ENCODE peak calls at places on chromosomes 12 and 14, in seven cellular contexts. O is A549, R is left ventricle myocardium inferior, S is HCT116, W is tibial artery, U is heart right ventricle, P is kidney. K is an unnamed sample.

GRCh38 chr14:104956290-104956890 is 21.8 kb downstream of the AHNAK2 start:
- DNase-seq in S (no peak), P (peak; percentile 61), O (no peak), R (peak; percentile 8), W (no peak), U (no peak), K (no peak)

GRCh38 chr14:65833256-65833880 is 420.8 kb downstream of the FUT8 start:
- DNase-seq in U (no peak), P (no peak), R (no peak), W (no peak), S (no peak), O (no peak), K (no peak)

GRCh38 chr12:96210376-96211055 is 16.3 kb downstream of the ELK3 start:
- DNase-seq in R (no peak), W (no peak), U (no peak), O (no peak), P (no peak), S (no peak), K (peak; percentile 24)

GRCh38 chr12:58804749-58805148 is 115.6 kb downstream of the LRIG3 start:
- DNase-seq in P (no peak), W (no peak), O (peak; percentile 23), U (no peak), S (peak; percentile 7), R (no peak), K (peak; percentile 34)

GRCh38 chr14:102731871-102732800 is 45.1 kb upstream of the TRAF3 start:
- DNase-seq in O (no peak), R (no peak), U (no peak), S (no peak), P (peak; percentile 31), W (no peak), K (no peak)

GRCh38 chr12:4787965-4788364 is 67.8 kb downstream of the GALNT8 start:
- DNase-seq in P (no peak), W (no peak), U (no peak), S (no peak), R (no peak), O (no peak), K (no peak)

GRCh38 chr14:67493092-67493717 is 4.7 kb upstream of the TMEM229B start:
- DNase-seq in W (no peak), P (peak; percentile 7), U (no peak), O (no peak), R (no peak), S (no peak), K (no peak)

GRCh38 chr12:132597333-132598283 is 12.8 kb downstream of the LRCOL1 start:
- DNase-seq in S (peak; percentile 13), P (peak; percentile 75), O (peak; percentile 74), W (no peak), R (no peak), U (no peak), K (peak; percentile 70)

GRCh38 chr12:34603382-34604035 is 581.2 kb downstream of the ALG10 start:
- DNase-seq in S (no peak), P (peak; percentile 38), W (no peak), O (no peak), R (no peak), U (no peak), K (no peak)

GRCh38 chr12:96336489-96336888 is 63.8 kb downstream of the CDK17 start:
- DNase-seq in P (no peak), S (no peak), U (no peak), W (no peak), R (no peak), O (no peak), K (no peak)

GRCh38 chr12:1533602-1534304 is 60.6 kb downstream of the FBXL14 start:
- DNase-seq in S (no peak), W (no peak), R (no peak), O (no peak), U (no peak), P (no peak), K (peak; percentile 41)

GRCh38 chr12:3054993-3055711 is 22.0 kb upstream of the TSPAN9 start:
- DNase-seq in O (no peak), S (no peak), R (no peak), P (no peak), W (peak; percentile 66), U (no peak), K (no peak)

GRCh38 chr12:98895086-98895651 is 250.1 kb downstream of the APAF1 start:
- DNase-seq in U (no peak), O (no peak), S (no peak), R (no peak), P (peak; percentile 63), W (no peak), K (peak; percentile 15)

GRCh38 chr12:67354966-67355365 is 85.8 kb downstream of the CAND1 start:
- DNase-seq in U (no peak), W (no peak), R (no peak), S (no peak), O (no peak), P (no peak), K (no peak)

GRCh38 chr14:23984891-23985607 is 3.7 kb upstream of the DHRS4L2 start:
- DNase-seq in P (no peak), O (peak; percentile 70), W (peak; percentile 37), S (no peak), R (no peak), U (no peak), K (peak; percentile 80)

GRCh38 chr12:49232940-49233841 is 31.7 kb upstream of the TUBA1C start:
- DNase-seq in P (peak; percentile 86), R (peak; percentile 75), S (no peak), U (peak; percentile 77), O (no peak), W (peak; percentile 40), K (peak; percentile 89)
- TF ChIP-seq CTCF in P (no peak), R (peak; percentile 47), S (no peak), U (peak; percentile 25), O (no peak), W (no peak), K (peak; percentile 29)

GRCh38 chr12:54385251-54385914 is 850 bp upstream of the ZNF385A start:
- DNase-seq in P (no peak), W (no peak), S (no peak), R (peak; percentile 32), O (no peak), U (no peak), K (no peak)
- H3K4me3 ChIP-seq in P (no peak overlapping the region), W (no peak overlapping the region), S (no peak overlapping the region), R (peak overlapping the region; percentile 30), O (no peak overlapping the region), U (no peak overlapping the region), K (no peak overlapping the region)

GRCh38 chr12:116456307-116456641 is 102.9 kb upstream of the MAP1LC3B2 start:
- DNase-seq in U (no peak), O (no peak), R (no peak), P (no peak), W (no peak), S (no peak), K (no peak)
- H3K27ac ChIP-seq in U (peak overlapping the region; percentile 81), O (peak overlapping the region; percentile 57), R (peak overlapping the region; percentile 83), P (peak overlapping the region; percentile 43), W (peak overlapping the region; percentile 89), S (peak overlapping the region; percentile 90), K (no peak overlapping the region)

DNA sequence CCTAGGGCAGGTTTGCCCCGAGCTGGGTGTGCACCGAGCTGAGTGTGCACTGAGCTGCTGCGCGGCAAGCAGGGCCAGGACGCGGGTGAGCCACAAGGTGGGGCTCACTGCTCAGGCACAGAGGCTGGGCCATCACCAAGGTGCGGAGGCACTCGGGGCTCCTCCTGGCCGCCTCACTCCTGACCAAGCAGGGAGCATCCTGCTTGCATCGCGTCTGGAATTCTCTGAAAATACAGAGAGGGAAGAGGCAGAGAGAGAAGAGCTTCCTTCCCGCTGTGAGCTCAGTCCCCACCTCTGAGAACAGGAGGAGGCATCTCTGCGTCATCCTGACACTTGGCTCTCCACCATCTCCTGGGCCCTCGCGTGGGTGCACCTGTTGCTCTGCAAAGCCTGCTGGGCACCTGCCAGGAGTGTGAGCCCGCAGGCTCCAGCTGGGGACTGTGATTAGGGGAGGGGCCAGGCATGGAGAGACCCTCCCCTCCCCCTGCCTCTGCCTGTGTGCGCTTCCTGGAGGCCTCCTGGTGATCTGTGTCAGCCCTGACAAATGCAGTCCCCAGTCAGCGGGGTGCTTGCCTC is 116.3 kb downstream of the GLT1D1 start:
- DNase-seq in W (no peak), P (no peak), S (no peak), U (no peak), O (peak; percentile 47), R (no peak), K (peak; percentile 25)
- TF ChIP-seq CTCF in W (no peak), P (peak; percentile 31), S (peak; percentile 6), U (peak; percentile 25), O (peak; percentile 21), R (peak; percentile 49), K (peak; percentile 49)

DNA sequence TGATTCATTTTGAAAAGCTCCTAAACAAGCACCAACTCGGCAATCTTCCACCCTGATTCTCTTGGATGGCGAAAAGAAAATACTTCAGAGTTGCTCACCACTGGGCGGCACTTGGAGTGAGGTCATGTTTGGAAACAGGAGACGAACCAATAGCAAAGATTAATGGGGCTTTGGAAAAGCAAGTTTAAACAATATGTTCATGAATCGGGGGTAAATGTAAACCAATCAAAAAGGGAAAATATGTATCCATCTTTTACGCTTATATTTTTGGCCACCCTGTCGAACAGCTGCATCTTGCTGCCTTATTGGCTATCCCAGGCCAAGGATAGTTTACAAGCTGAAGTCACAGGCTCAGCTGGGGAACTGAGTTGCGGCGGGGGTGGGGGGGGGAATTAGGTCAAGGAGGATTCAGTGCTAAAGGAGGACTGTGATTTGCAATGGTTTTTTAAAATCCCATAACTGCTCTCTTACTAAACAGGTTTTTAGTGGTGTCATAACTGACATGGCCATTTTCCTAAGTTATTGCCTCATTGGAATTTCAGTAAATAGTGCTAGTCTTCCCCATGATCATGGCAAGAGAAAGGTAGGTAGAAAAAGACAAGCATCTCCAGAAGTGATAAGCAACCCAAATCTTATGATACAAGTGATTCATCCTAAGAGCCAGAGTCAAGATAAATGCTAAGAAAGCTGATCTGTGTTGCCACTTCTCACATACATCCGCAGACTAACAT is 210.6 kb downstream of the PHLDA1 start:
- DNase-seq in W (peak; percentile 66), O (peak; percentile 11), U (peak; percentile 53), R (peak; percentile 16), P (no peak), S (no peak), K (no peak)
- H3K4me3 ChIP-seq in W (no peak overlapping the region), O (no peak overlapping the region), U (no peak overlapping the region), R (no peak overlapping the region), P (no peak overlapping the region), S (no peak overlapping the region), K (no peak overlapping the region)

GRCh38 chr12:131233737-131234474 is 280.2 kb downstream of the ADGRD1 start:
- DNase-seq in W (no peak), U (no peak), O (no peak), P (peak; percentile 43), S (no peak), R (no peak), K (no peak)
- H3K27ac ChIP-seq in W (no peak overlapping the region), U (no peak overlapping the region), O (peak overlapping the region; percentile 79), P (no peak overlapping the region), S (no peak overlapping the region), R (no peak overlapping the region), K (no peak overlapping the region)

GRCh38 chr12:115023279-115023678 is 339.3 kb upstream of the TBX3 start:
- DNase-seq in S (no peak), P (no peak), W (no peak), R (peak; percentile 49), U (no peak), O (no peak), K (no peak)

GRCh38 chr12:115030017-115030416 is 346.0 kb upstream of the TBX3 start:
- DNase-seq in S (no peak), O (no peak), U (no peak), R (no peak), W (no peak), P (no peak), K (no peak)

GRCh38 chr12:115023898-115024297 is 339.9 kb upstream of the TBX3 start:
- DNase-seq in S (no peak), U (no peak), R (no peak), P (no peak), W (no peak), O (no peak), K (no peak)

GRCh38 chr12:115020091-115020490 is 336.1 kb upstream of the TBX3 start:
- DNase-seq in R (no peak), W (no peak), O (no peak), U (no peak), P (no peak), S (no peak), K (no peak)

GRCh38 chr12:115024531-115024930 is 340.6 kb upstream of the TBX3 start:
- DNase-seq in S (no peak), W (no peak), O (no peak), P (no peak), R (no peak), U (no peak), K (no peak)
- TF ChIP-seq CTCF in S (no peak), W (no peak), O (no peak), P (no peak), R (no peak), U (no peak), K (no peak)